ENCODE peak calls at places on chromosomes 3 and 15, in five cellular contexts. C, N, Q, U and Z are unnamed samples.

GRCh38 chr3:150626148-150626930 is 23.2 kb downstream of the SELENOT start:
- DNase-seq in C (no peak), N (no peak), Q (no peak), U (no peak), Z (no peak)

GRCh38 chr15:82803793-82804574 is 1.9 kb downstream of the FSD2 start:
- DNase-seq in C (peak; percentile 15), N (no peak), Q (peak; percentile 56), U (no peak), Z (no peak)

GRCh38 chr3:194879991-194880939 is 194.6 kb downstream of the FAM43A start:
- DNase-seq in C (peak; percentile 47), N (no peak), Q (peak; percentile 66), U (no peak), Z (no peak)

GRCh38 chr15:57457726-57458125 is 81.4 kb downstream of the CGNL1 start:
- DNase-seq in C (no peak), N (no peak), Q (no peak), U (no peak), Z (no peak)

GRCh38 chr3:52291508-52292181 is 4.0 kb downstream of the GLYCTK start:
- DNase-seq in C (no peak), N (peak; percentile 19), Q (no peak), U (no peak), Z (no peak)

GRCh38 chr15:51801391-51801835 is 28.0 kb upstream of the TMOD3 start:
- DNase-seq in C (peak; percentile 18), N (no peak), Q (peak; percentile 31), U (no peak), Z (no peak)

GRCh38 chr3:4904801-4905695 is 74.2 kb upstream of the BHLHE40 start:
- DNase-seq in C (peak; percentile 24), N (no peak), Q (peak; percentile 74), U (no peak), Z (no peak)

GRCh38 chr3:59751606-59752005 is 701.8 kb upstream of the CFAP20DC start:
- DNase-seq in C (no peak), N (no peak), Q (no peak), U (no peak), Z (no peak)

GRCh38 chr15:34613997-34614396 is 30.5 kb upstream of the GOLGA8B start:
- DNase-seq in C (no peak), N (no peak), Q (no peak), U (no peak), Z (no peak)

GRCh38 chr3:9696480-9697220 is 7.0 kb upstream of the CPNE9 start:
- DNase-seq in C (no peak), N (no peak), Q (no peak), U (no peak), Z (no peak)

GRCh38 chr3:63986147-63986546 is 37.1 kb downstream of the PSMD6 start:
- DNase-seq in C (no peak), N (no peak), Q (no peak), U (no peak), Z (no peak)

GRCh38 chr15:42133892-42134502 is 22.4 kb downstream of the PLA2G4F start:
- DNase-seq in C (peak; percentile 17), N (peak; percentile 22), Q (peak; percentile 30), U (no peak), Z (no peak)

GRCh38 chr15:96678386-96678785 is 347.9 kb downstream of the NR2F2 start:
- DNase-seq in C (no peak), N (no peak), Q (no peak), U (no peak), Z (no peak)

GRCh38 chr3:17986393-17986816 is 244.0 kb upstream of the TBC1D5 start:
- DNase-seq in C (no peak), N (no peak), Q (no peak), U (no peak), Z (no peak)

GRCh38 chr3:58414538-58415197 is 19.0 kb downstream of the PDHB start:
- DNase-seq in C (peak; percentile 67), N (peak; percentile 21), Q (peak; percentile 77), U (no peak), Z (peak; percentile 17)

GRCh38 chr15:101437618-101438481 is 51.7 kb downstream of the PCSK6 start:
- DNase-seq in C (no peak), N (no peak), Q (no peak), U (no peak), Z (no peak)

GRCh38 chr3:8621872-8622271 is 22.7 kb downstream of the SSUH2 start:
- DNase-seq in C (peak; percentile 96), N (no peak), Q (peak; percentile 95), U (no peak), Z (no peak)

GRCh38 chr15:70589221-70589620 is 174.1 kb downstream of the UACA start:
- DNase-seq in C (peak; percentile 74), N (no peak), Q (peak; percentile 70), U (no peak), Z (no peak)

GRCh38 chr15:60795889-60796288 is 316.9 kb upstream of the ICE2 start:
- DNase-seq in C (no peak), N (no peak), Q (no peak), U (no peak), Z (no peak)
- TF ChIP-seq CTCF in C (no peak), N (no peak), Q (no peak), U (no peak), Z (no peak)

GRCh38 chr3:42660898-42661297 is 7.4 kb downstream of the ZBTB47 start:
- DNase-seq in C (no peak), N (no peak), Q (no peak), U (no peak), Z (no peak)
- TF ChIP-seq CTCF in C (no peak), N (no peak), Q (no peak), U (peak; percentile 62), Z (no peak)

GRCh38 chr3:13259831-13260230 is 160.3 kb downstream of the NUP210 start:
- DNase-seq in C (no peak), N (no peak), Q (no peak), U (no peak), Z (no peak)

GRCh38 chr3:13258986-13259514 is 161.1 kb downstream of the NUP210 start:
- DNase-seq in C (no peak), N (no peak), Q (no peak), U (no peak), Z (no peak)

GRCh38 chr3:13261908-13262307 is 158.2 kb downstream of the NUP210 start:
- DNase-seq in C (no peak), N (no peak), Q (no peak), U (no peak), Z (no peak)

GRCh38 chr3:13261104-13261800 is 158.9 kb downstream of the NUP210 start:
- DNase-seq in C (no peak), N (no peak), Q (no peak), U (no peak), Z (no peak)

DNA sequence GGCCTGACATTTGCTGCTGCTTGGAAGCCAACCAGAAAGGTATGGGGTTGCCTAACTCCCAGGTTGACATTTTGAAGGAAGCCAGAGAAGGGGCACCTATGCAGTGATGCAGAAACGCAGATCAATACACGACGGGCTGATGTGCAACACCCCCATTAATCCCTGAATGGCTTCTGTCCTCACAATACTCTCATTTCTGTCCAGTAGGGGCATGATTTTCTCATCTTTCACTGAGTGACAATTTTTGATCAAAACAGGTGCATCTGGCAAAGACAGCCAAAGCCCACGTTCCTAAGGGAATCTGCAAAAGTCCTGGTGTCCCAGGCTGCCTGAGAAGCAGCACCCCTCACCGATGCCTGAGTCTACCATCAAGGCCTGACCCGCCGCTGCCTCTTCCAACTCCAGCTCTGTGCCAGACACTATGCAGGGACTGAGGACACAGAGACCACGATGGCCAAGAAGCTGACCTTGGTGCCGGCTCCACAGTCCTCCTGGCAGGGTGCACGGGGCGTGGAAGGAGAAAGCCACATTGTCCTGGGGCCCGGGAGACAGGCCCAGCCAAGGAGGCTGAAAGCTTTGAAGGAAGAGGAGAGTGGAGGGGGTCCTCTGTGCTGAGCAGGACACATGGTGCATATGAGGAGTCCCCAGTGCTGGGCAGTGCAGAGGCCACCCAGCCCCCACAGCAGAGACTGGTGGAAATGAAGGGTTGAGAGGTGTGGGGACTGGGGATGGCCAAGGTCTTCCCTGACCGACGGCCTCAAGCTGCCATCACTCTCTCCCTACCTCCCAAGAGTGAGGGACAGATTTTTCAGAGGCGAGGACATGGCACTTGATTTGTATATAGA is 159.6 kb downstream of the NUP210 start:
- DNase-seq in C (no peak), N (no peak), Q (no peak), U (no peak), Z (no peak)
- TF ChIP-seq CTCF in C (no peak), N (no peak), Q (no peak), U (peak; percentile 20), Z (no peak)

DNA sequence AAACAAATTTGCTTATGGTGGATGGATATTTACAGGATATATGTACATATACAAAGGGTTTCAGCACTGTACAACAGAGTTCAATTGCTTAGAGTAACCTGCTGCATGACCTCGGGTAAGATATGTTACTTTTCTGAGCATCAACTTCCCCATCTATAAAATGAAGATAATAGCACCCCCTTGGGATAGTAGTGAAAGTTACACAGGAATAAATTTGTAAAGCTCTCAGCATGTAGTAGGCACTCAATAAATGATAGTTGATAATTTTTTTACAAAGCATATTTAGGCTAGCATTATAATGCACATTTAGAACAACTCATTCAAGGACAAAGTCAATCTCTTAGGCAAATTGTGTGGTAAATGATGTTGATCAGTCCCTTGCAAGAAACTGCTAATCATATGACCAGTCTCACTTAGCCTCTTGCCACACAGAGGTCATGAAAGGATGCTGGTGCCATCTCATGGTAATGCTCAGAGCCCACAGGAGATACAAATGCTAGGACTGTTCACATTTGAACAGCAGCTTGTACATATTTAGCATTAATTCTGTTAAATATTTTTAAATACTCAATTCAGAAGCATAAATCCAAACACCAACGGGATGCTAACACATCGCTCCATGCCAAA is 123.9 kb downstream of the MAGI1 start:
- DNase-seq in C (no peak), N (no peak), Q (peak; percentile 26), U (no peak), Z (no peak)
- TF ChIP-seq CTCF in C (peak; percentile 19), N (no peak), Q (peak; percentile 15), U (peak; percentile 59), Z (no peak)

DNA sequence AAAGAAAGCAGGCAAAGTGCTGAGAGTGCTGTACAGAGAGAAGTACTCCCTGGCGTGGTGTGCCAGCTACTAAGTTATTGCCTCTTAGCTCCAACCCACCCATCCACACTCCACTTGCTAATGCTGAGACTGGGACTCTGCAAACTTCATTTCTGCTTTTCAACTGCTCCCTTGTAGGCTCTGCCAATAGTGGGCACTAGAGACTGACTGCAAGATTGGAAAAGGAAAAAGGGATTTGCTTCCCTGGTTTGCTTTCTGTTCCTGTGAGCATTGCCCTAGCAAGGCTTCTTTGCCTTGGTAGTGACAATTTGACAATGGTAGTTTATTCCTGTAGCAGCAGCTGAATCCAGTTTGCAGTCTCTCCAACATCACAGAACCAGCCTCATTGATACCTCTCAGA is 56.4 kb upstream of the TMEM108 start:
- DNase-seq in C (no peak), N (no peak), Q (no peak), U (no peak), Z (no peak)
- TF ChIP-seq CTCF in C (no peak), N (no peak), Q (no peak), U (no peak), Z (no peak)